ENCODE peak calls at places on chromosomes 4 and X, in eight cellular contexts. One of them, this sample, is unnamed. For H3K4me1, the result is how much of the 10 kb centered on the place peaks cover.

GRCh38 chr4:1260418-1261106 is 11.6 kb upstream of the CTBP1 start:
- DNase-seq in lower lobe of right lung: no peak
- DNase-seq in psoas muscle: no peak
- DNase-seq in effector memory CD4-positive, alpha-beta T cell: no peak
- DNase-seq in K562: no peak
- DNase-seq in transverse colon: no peak
- DNase-seq in aorta: no peak
- DNase-seq in adipocyte: no peak
- DNase-seq in this sample: no peak

GRCh38 chr4:145536044-145536443 is 54.4 kb downstream of the SMAD1 start:
- DNase-seq in K562: no peak
- DNase-seq in transverse colon: no peak
- DNase-seq in adipocyte: no peak
- DNase-seq in psoas muscle: no peak
- DNase-seq in aorta: no peak
- DNase-seq in effector memory CD4-positive, alpha-beta T cell: no peak
- DNase-seq in lower lobe of right lung: no peak
- DNase-seq in this sample: no peak

GRCh38 chr4:23238848-23239247 is 546.1 kb downstream of the GBA3 start:
- DNase-seq in effector memory CD4-positive, alpha-beta T cell: no peak
- DNase-seq in psoas muscle: no peak
- DNase-seq in adipocyte: no peak
- DNase-seq in aorta: no peak
- DNase-seq in transverse colon: no peak
- DNase-seq in lower lobe of right lung: no peak
- DNase-seq in K562: no peak
- DNase-seq in this sample: no peak

GRCh38 chr4:9735515-9735914 is 45.9 kb upstream of the DRD5 start:
- DNase-seq in aorta: no peak
- DNase-seq in effector memory CD4-positive, alpha-beta T cell: no peak
- DNase-seq in transverse colon: no peak
- DNase-seq in K562: no peak
- DNase-seq in lower lobe of right lung: no peak
- DNase-seq in psoas muscle: no peak
- DNase-seq in adipocyte: no peak
- DNase-seq in this sample: no peak

GRCh38 chrX:41600266-41600665 is 88.5 kb upstream of the GPR34 start:
- DNase-seq in psoas muscle: no peak
- DNase-seq in adipocyte: peak
- DNase-seq in aorta: no peak
- DNase-seq in transverse colon: no peak
- DNase-seq in K562: no peak
- DNase-seq in lower lobe of right lung: no peak
- DNase-seq in effector memory CD4-positive, alpha-beta T cell: no peak
- DNase-seq in this sample: no peak

GRCh38 chr4:102344955-102345794 is at the start of gene SLC39A8:
- DNase-seq in effector memory CD4-positive, alpha-beta T cell: peak
- DNase-seq in psoas muscle: peak
- DNase-seq in K562: peak
- DNase-seq in lower lobe of right lung: peak
- DNase-seq in adipocyte: peak
- DNase-seq in aorta: peak
- DNase-seq in transverse colon: peak
- DNase-seq in this sample: peak

GRCh38 chr4:145302725-145303124 is 122.3 kb upstream of the OTUD4 start:
- DNase-seq in psoas muscle: no peak
- DNase-seq in K562: no peak
- DNase-seq in effector memory CD4-positive, alpha-beta T cell: no peak
- DNase-seq in lower lobe of right lung: no peak
- DNase-seq in aorta: no peak
- DNase-seq in adipocyte: no peak
- DNase-seq in transverse colon: no peak
- DNase-seq in this sample: no peak

GRCh38 chr4:36172650-36173049 is 71.7 kb downstream of the ARAP2 start:
- DNase-seq in lower lobe of right lung: no peak
- DNase-seq in effector memory CD4-positive, alpha-beta T cell: no peak
- DNase-seq in K562: no peak
- DNase-seq in transverse colon: no peak
- DNase-seq in psoas muscle: no peak
- DNase-seq in adipocyte: no peak
- DNase-seq in aorta: no peak
- DNase-seq in this sample: no peak

GRCh38 chrX:151929131-151929530 is 16.4 kb downstream of the MAGEA4 start:
- DNase-seq in psoas muscle: no peak
- DNase-seq in lower lobe of right lung: no peak
- DNase-seq in transverse colon: no peak
- DNase-seq in K562: no peak
- DNase-seq in aorta: no peak
- DNase-seq in adipocyte: no peak
- DNase-seq in effector memory CD4-positive, alpha-beta T cell: no peak
- DNase-seq in this sample: no peak

GRCh38 chrX:148567229-148567628 is 66.8 kb downstream of the AFF2 start:
- DNase-seq in effector memory CD4-positive, alpha-beta T cell: no peak
- DNase-seq in K562: peak
- DNase-seq in adipocyte: no peak
- DNase-seq in aorta: no peak
- DNase-seq in lower lobe of right lung: no peak
- DNase-seq in transverse colon: no peak
- DNase-seq in psoas muscle: no peak
- DNase-seq in this sample: no peak

GRCh38 chr4:10006236-10006603 is 15.1 kb downstream of the SLC2A9 start:
- DNase-seq in lower lobe of right lung: no peak
- DNase-seq in transverse colon: peak
- DNase-seq in effector memory CD4-positive, alpha-beta T cell: no peak
- DNase-seq in aorta: no peak
- DNase-seq in K562: no peak
- DNase-seq in psoas muscle: no peak
- DNase-seq in adipocyte: peak
- DNase-seq in this sample: no peak

GRCh38 chrX:130120746-130121504 is 10.6 kb upstream of the ELF4 start:
- DNase-seq in effector memory CD4-positive, alpha-beta T cell: peak
- DNase-seq in adipocyte: peak
- DNase-seq in aorta: peak
- DNase-seq in K562: peak
- DNase-seq in psoas muscle: peak
- DNase-seq in lower lobe of right lung: peak
- DNase-seq in transverse colon: peak
- DNase-seq in this sample: peak

GRCh38 chr4:2462992-2463762 is 5.7 kb upstream of the RNF4 start:
- DNase-seq in aorta: peak
- DNase-seq in adipocyte: no peak
- DNase-seq in effector memory CD4-positive, alpha-beta T cell: no peak
- DNase-seq in psoas muscle: no peak
- DNase-seq in transverse colon: no peak
- DNase-seq in K562: no peak
- DNase-seq in lower lobe of right lung: no peak
- DNase-seq in this sample: no peak

GRCh38 chr4:113469926-113470325 is 291.6 kb downstream of the CAMK2D start:
- DNase-seq in psoas muscle: no peak
- DNase-seq in transverse colon: no peak
- DNase-seq in effector memory CD4-positive, alpha-beta T cell: no peak
- DNase-seq in lower lobe of right lung: no peak
- DNase-seq in K562: no peak
- DNase-seq in adipocyte: no peak
- DNase-seq in aorta: no peak
- DNase-seq in this sample: no peak

GRCh38 chr4:113467581-113467980 is 294.0 kb downstream of the CAMK2D start:
- DNase-seq in transverse colon: no peak
- DNase-seq in effector memory CD4-positive, alpha-beta T cell: no peak
- DNase-seq in lower lobe of right lung: no peak
- DNase-seq in adipocyte: peak
- DNase-seq in K562: no peak
- DNase-seq in psoas muscle: no peak
- DNase-seq in aorta: no peak
- DNase-seq in this sample: no peak

GRCh38 chr4:113468165-113469022 is 293.1 kb downstream of the CAMK2D start:
- DNase-seq in transverse colon: peak
- DNase-seq in lower lobe of right lung: peak
- DNase-seq in aorta: peak
- DNase-seq in adipocyte: peak
- DNase-seq in K562: no peak
- DNase-seq in effector memory CD4-positive, alpha-beta T cell: no peak
- DNase-seq in psoas muscle: peak
- DNase-seq in this sample: no peak

GRCh38 chr4:113471141-113471860 is 290.2 kb downstream of the CAMK2D start:
- DNase-seq in K562: no peak
- DNase-seq in effector memory CD4-positive, alpha-beta T cell: no peak
- DNase-seq in aorta: no peak
- DNase-seq in psoas muscle: no peak
- DNase-seq in lower lobe of right lung: no peak
- DNase-seq in adipocyte: no peak
- DNase-seq in transverse colon: no peak
- DNase-seq in this sample: no peak

GRCh38 chr4:113469023-113469390 is 292.5 kb downstream of the CAMK2D start:
- DNase-seq in psoas muscle: no peak
- DNase-seq in effector memory CD4-positive, alpha-beta T cell: no peak
- DNase-seq in lower lobe of right lung: no peak
- DNase-seq in transverse colon: no peak
- DNase-seq in aorta: no peak
- DNase-seq in adipocyte: peak
- DNase-seq in K562: no peak
- DNase-seq in this sample: no peak
- H3K4me1 ChIP-seq in psoas muscle: half or more
- H3K4me1 ChIP-seq in effector memory CD4-positive, alpha-beta T cell: under half
- H3K4me1 ChIP-seq in lower lobe of right lung: under half
- H3K4me1 ChIP-seq in transverse colon: under half
- H3K4me1 ChIP-seq in aorta: under half
- H3K4me1 ChIP-seq in adipocyte: half or more
- H3K4me1 ChIP-seq in K562: under half
- H3K4me1 ChIP-seq in this sample: under half

GRCh38 chr4:40490481-40490880 is 139.2 kb downstream of the RBM47 start:
- DNase-seq in effector memory CD4-positive, alpha-beta T cell: no peak
- DNase-seq in psoas muscle: no peak
- DNase-seq in adipocyte: no peak
- DNase-seq in transverse colon: no peak
- DNase-seq in K562: no peak
- DNase-seq in aorta: no peak
- DNase-seq in lower lobe of right lung: no peak
- DNase-seq in this sample: no peak

GRCh38 chr4:40484346-40484745 is 145.3 kb downstream of the RBM47 start:
- DNase-seq in psoas muscle: no peak
- DNase-seq in effector memory CD4-positive, alpha-beta T cell: no peak
- DNase-seq in transverse colon: no peak
- DNase-seq in adipocyte: no peak
- DNase-seq in lower lobe of right lung: no peak
- DNase-seq in K562: no peak
- DNase-seq in aorta: no peak
- DNase-seq in this sample: no peak

GRCh38 chr4:40481977-40482376 is 146.8 kb downstream of the CHRNA9 start:
- DNase-seq in adipocyte: no peak
- DNase-seq in K562: no peak
- DNase-seq in effector memory CD4-positive, alpha-beta T cell: no peak
- DNase-seq in psoas muscle: no peak
- DNase-seq in aorta: no peak
- DNase-seq in lower lobe of right lung: no peak
- DNase-seq in transverse colon: no peak
- DNase-seq in this sample: no peak

GRCh38 chr4:40482985-40483647 is 146.5 kb downstream of the RBM47 start:
- DNase-seq in K562: peak
- DNase-seq in effector memory CD4-positive, alpha-beta T cell: no peak
- DNase-seq in aorta: no peak
- DNase-seq in adipocyte: no peak
- DNase-seq in lower lobe of right lung: no peak
- DNase-seq in psoas muscle: no peak
- DNase-seq in transverse colon: no peak
- DNase-seq in this sample: no peak

DNA sequence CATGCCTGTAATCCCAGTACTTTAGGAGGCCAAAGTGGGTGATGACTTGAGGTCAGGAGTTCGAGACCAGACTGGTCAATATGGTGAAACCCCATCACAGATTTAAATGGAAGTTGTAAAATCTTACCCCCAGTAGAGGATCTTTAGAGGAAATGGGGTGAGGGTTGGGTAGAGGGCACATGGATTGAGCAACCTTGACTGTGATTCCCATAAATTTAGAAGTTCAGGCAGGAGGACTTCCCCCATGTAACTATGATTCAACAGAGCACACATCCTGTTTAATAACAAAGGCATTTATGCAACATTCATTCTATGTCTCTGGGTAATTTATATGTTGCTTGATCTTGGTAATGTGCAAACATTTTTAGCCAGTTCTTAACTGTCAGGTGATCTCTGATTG is 143.1 kb downstream of the RBM47 start:
- DNase-seq in transverse colon: no peak
- DNase-seq in lower lobe of right lung: no peak
- DNase-seq in effector memory CD4-positive, alpha-beta T cell: no peak
- DNase-seq in psoas muscle: no peak
- DNase-seq in adipocyte: peak
- DNase-seq in aorta: no peak
- DNase-seq in K562: no peak
- DNase-seq in this sample: no peak
- H3K4me1 ChIP-seq in transverse colon: under half
- H3K4me1 ChIP-seq in lower lobe of right lung: under half
- H3K4me1 ChIP-seq in effector memory CD4-positive, alpha-beta T cell: under half
- H3K4me1 ChIP-seq in psoas muscle: under half
- H3K4me1 ChIP-seq in adipocyte: under half
- H3K4me1 ChIP-seq in aorta: under half
- H3K4me1 ChIP-seq in K562: under half
- H3K4me1 ChIP-seq in this sample: half or more

GRCh38 chrX:10115082-10115481 is 41.7 kb upstream of the CLCN4 start:
- DNase-seq in adipocyte: no peak
- DNase-seq in transverse colon: no peak
- DNase-seq in lower lobe of right lung: no peak
- DNase-seq in aorta: no peak
- DNase-seq in K562: no peak
- DNase-seq in effector memory CD4-positive, alpha-beta T cell: no peak
- DNase-seq in psoas muscle: no peak
- DNase-seq in this sample: no peak
- H3K4me1 ChIP-seq in adipocyte: under half
- H3K4me1 ChIP-seq in transverse colon: under half
- H3K4me1 ChIP-seq in lower lobe of right lung: under half
- H3K4me1 ChIP-seq in aorta: under half
- H3K4me1 ChIP-seq in K562: under half
- H3K4me1 ChIP-seq in effector memory CD4-positive, alpha-beta T cell: under half
- H3K4me1 ChIP-seq in psoas muscle: under half
- H3K4me1 ChIP-seq in this sample: under half

DNA sequence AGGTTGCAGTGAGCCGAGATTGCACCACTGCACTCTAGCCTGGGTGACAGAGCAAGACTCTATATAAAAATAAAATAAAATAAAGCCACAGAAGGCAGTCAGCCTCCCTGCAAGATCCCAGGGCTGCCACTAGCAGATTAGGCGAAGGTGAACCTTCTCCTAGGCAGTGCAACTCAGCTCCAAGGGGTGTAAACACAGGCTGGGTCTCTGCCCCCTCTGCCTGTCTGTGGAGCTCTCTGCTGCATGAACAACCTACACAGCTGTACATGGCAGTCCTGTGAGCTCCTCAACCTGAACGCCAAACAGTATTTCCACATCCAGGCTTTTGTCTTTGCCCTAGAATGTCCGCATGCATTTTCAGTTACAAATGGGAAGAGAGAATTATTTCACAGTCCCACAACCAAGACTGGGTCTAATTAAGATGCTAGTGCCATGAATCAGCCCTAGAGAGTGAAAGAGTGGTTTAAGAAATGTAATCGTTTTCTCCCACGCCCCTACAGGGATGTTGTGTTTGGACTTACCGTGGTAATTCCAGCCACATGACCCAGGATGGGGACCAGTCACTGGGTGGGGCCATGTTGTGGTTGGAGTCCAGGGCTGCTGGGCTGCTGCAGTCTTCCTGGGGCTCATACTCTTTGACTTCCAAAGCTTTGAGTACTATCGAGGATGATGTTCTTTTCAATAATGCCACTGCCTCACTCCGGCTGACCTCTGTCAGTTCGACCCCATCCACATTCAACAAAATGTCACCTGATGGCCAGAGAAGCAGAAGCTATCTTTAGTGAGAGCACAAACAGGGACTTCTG is 99.0 kb downstream of the FIP1L1 start:
- DNase-seq in adipocyte: peak
- DNase-seq in transverse colon: no peak
- DNase-seq in lower lobe of right lung: no peak
- DNase-seq in effector memory CD4-positive, alpha-beta T cell: no peak
- DNase-seq in psoas muscle: peak
- DNase-seq in K562: peak
- DNase-seq in aorta: peak
- DNase-seq in this sample: no peak
- H3K4me1 ChIP-seq in adipocyte: under half
- H3K4me1 ChIP-seq in transverse colon: under half
- H3K4me1 ChIP-seq in lower lobe of right lung: under half
- H3K4me1 ChIP-seq in effector memory CD4-positive, alpha-beta T cell: under half
- H3K4me1 ChIP-seq in psoas muscle: under half
- H3K4me1 ChIP-seq in K562: under half
- H3K4me1 ChIP-seq in aorta: under half
- H3K4me1 ChIP-seq in this sample: under half